ENCODE peak calls at places on chromosomes 12 and 14, in nine cellular contexts. D, S, F, P, B, U, V, M and Z are unnamed samples.

GRCh38 chr12:42094277-42094676 is 50.4 kb downstream of the GXYLT1 start:
- DNase-seq in V (no peak), M (no peak), D (peak; percentile 28), S (peak; percentile 72), B (no peak), U (no peak), F (peak; percentile 7), P (peak; percentile 29), Z (no peak)

GRCh38 chr12:119036878-119037493 is 55.6 kb downstream of the SRRM4 start:
- DNase-seq in U (peak; percentile 60), M (peak; percentile 7), B (no peak), D (no peak), F (no peak), P (peak; percentile 19), S (no peak), V (no peak), Z (peak; percentile 13)

GRCh38 chr12:15823360-15824128 is 34.4 kb upstream of the EPS8 start:
- DNase-seq in V (no peak), P (no peak), U (no peak), F (no peak), S (no peak), D (no peak), B (no peak), M (no peak), Z (peak; percentile 31)

GRCh38 chr14:105064721-105065143 is 498 bp downstream of the GPR132 start:
- DNase-seq in U (peak; percentile 44), F (peak; percentile 34), M (no peak), D (no peak), V (peak; percentile 68), B (no peak), P (peak; percentile 38), S (peak; percentile 69), Z (no peak)

GRCh38 chr14:93682459-93682858 is 105.8 kb downstream of the PRIMA1 start:
- DNase-seq in U (no peak), V (no peak), D (no peak), B (no peak), M (no peak), P (no peak), F (no peak), S (no peak), Z (no peak)

GRCh38 chr12:75699251-75699650 is 187.8 kb upstream of the KRR1 start:
- DNase-seq in F (no peak), M (no peak), P (no peak), U (no peak), S (no peak), B (no peak), D (no peak), V (no peak), Z (no peak)

GRCh38 chr12:103441437-103442186 is 54.2 kb downstream of the C12orf42 start:
- DNase-seq in S (no peak), F (peak; percentile 2), B (no peak), M (no peak), V (no peak), D (no peak), U (no peak), P (peak; percentile 10), Z (no peak)

GRCh38 chr12:24565300-24565699 is 383.6 kb downstream of the BCAT1 start:
- DNase-seq in F (no peak), S (no peak), U (no peak), P (no peak), D (peak; percentile 1), V (no peak), B (no peak), M (no peak), Z (no peak)

GRCh38 chr12:124509676-124510300 is 57.6 kb downstream of the NCOR2 start:
- DNase-seq in U (peak; percentile 79), F (no peak), D (peak; percentile 76), P (no peak), V (peak; percentile 85), M (no peak), S (peak; percentile 70), B (peak; percentile 84), Z (peak; percentile 81)

GRCh38 chr14:99758121-99758871 is 34.9 kb upstream of the EML1 start:
- DNase-seq in M (no peak), S (peak; percentile 96), V (peak; percentile 48), D (peak; percentile 89), B (no peak), F (no peak), U (no peak), P (no peak), Z (no peak)

GRCh38 chr12:8687846-8688601 is 9.8 kb upstream of the RIMKLB start:
- DNase-seq in P (peak; percentile 31), M (no peak), F (no peak), V (peak; percentile 84), D (peak; percentile 85), B (peak; percentile 58), S (peak; percentile 82), U (peak; percentile 77), Z (peak; percentile 25)

GRCh38 chr12:53052419-53053222 is 2.8 kb downstream of the TNS2 start:
- DNase-seq in D (peak; percentile 92), B (peak; percentile 93), V (peak; percentile 98), M (no peak), U (no peak), S (peak; percentile 85), F (no peak), P (peak; percentile 56), Z (peak; percentile 94)

GRCh38 chr12:53051058-53051880 is 1.4 kb downstream of the TNS2 start:
- DNase-seq in M (no peak), U (no peak), S (peak; percentile 70), D (peak; percentile 84), V (peak; percentile 96), F (no peak), B (peak; percentile 66), P (peak; percentile 33), Z (peak; percentile 69)

GRCh38 chr12:53053223-53054111 is 3.6 kb downstream of the TNS2 start:
- DNase-seq in B (peak; percentile 84), U (no peak), V (peak; percentile 89), M (no peak), P (peak; percentile 91), D (peak; percentile 53), S (no peak), F (peak; percentile 49), Z (peak; percentile 84)

GRCh38 chr12:53050426-53051057 is 677 bp downstream of the TNS2 start:
- DNase-seq in M (no peak), U (no peak), B (no peak), P (no peak), S (no peak), V (no peak), D (no peak), F (no peak), Z (no peak)

DNA sequence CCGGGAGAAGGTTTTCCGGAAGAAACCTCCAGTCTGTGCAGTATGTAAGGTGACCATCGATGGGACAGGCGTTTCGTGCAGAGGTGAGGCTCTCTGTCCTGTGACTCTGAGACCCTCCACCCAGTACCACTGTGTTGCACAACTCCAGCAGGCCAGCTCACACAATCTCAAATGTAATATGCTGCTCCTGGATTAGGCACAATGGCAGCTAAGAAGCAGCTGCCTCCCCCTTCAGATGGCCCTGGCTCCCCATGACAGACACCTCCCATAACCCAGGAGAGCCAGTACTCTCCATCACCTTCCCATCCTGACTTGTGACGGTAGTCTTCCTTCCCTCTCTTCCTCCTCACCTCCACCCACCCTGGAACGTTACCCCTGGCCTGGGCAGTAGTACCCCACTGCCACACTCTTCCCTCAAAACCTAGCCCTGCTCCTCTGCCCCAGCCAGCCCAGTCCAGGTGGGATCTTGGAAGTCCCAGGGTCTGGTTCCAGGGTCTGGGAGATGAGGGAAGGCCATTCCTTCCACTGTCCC is 2.1 kb downstream of the TNS2 start:
- DNase-seq in B (no peak), P (no peak), F (no peak), D (no peak), S (no peak), M (no peak), V (peak; percentile 69), U (no peak), Z (no peak)
- H3K4me1 ChIP-seq in B (peaks cover 49% of the 10 kb centered on the region), P (peaks cover 3% of the 10 kb centered on the region), F (peaks cover 10% of the 10 kb centered on the region), D (peaks cover 67% of the 10 kb centered on the region), S (peaks cover 48% of the 10 kb centered on the region), M (peaks cover 61% of the 10 kb centered on the region), V (peaks cover 9% of the 10 kb centered on the region), U (peaks cover 39% of the 10 kb centered on the region), Z (peaks cover 79% of the 10 kb centered on the region)

GRCh38 chr12:47753021-47754001 is 5.4 kb downstream of the RAPGEF3 start:
- DNase-seq in M (no peak), V (peak; percentile 97), D (no peak), U (peak; percentile 75), P (no peak), S (no peak), F (no peak), B (peak; percentile 91), Z (peak; percentile 85)
- H3K4me3 ChIP-seq in M (no peak overlapping the region), V (peak overlapping the region; percentile 12), D (no peak overlapping the region), U (no peak overlapping the region), P (no peak overlapping the region), S (no peak overlapping the region), F (no peak overlapping the region), B (no peak overlapping the region), Z (no peak overlapping the region)

GRCh38 chr14:92525318-92526095 is 11.9 kb downstream of the RIN3 start:
- DNase-seq in S (no peak), U (no peak), P (no peak), D (no peak), M (no peak), V (no peak), F (no peak), B (no peak), Z (no peak)
- H3K4me1 ChIP-seq in S (peaks cover 27% of the 10 kb centered on the region), U (no peaks in the 10 kb centered on the region), P (no peaks in the 10 kb centered on the region), D (no peaks in the 10 kb centered on the region), M (no peaks in the 10 kb centered on the region), V (no peaks in the 10 kb centered on the region), F (no peaks in the 10 kb centered on the region), B (no peaks in the 10 kb centered on the region), Z (no peaks in the 10 kb centered on the region)

GRCh38 chr12:50110127-50110761 is 1.8 kb upstream of the COX14 start:
- DNase-seq in S (no peak), F (no peak), P (peak; percentile 98), M (no peak), V (peak; percentile 94), B (no peak), U (no peak), D (no peak), Z (peak; percentile 52)

GRCh38 chr12:50111693-50112455 is at the start of gene COX14:
- DNase-seq in B (peak; percentile 99), U (peak; percentile 96), F (peak; percentile 99), S (peak; percentile 99), D (peak; percentile 100), M (peak; percentile 99), P (peak; percentile 100), V (peak; percentile 100), Z (peak; percentile 99)

GRCh38 chr12:50112456-50113218 is 601 bp downstream of the COX14 start:
- DNase-seq in S (no peak), V (no peak), P (peak; percentile 71), F (no peak), B (peak; percentile 22), D (no peak), U (peak; percentile 49), M (no peak), Z (no peak)

GRCh38 chr12:50111417-50111692 is 681 bp upstream of the COX14 start:
- DNase-seq in M (no peak), V (no peak), U (no peak), F (no peak), P (no peak), B (no peak), D (no peak), S (no peak), Z (no peak)

DNA sequence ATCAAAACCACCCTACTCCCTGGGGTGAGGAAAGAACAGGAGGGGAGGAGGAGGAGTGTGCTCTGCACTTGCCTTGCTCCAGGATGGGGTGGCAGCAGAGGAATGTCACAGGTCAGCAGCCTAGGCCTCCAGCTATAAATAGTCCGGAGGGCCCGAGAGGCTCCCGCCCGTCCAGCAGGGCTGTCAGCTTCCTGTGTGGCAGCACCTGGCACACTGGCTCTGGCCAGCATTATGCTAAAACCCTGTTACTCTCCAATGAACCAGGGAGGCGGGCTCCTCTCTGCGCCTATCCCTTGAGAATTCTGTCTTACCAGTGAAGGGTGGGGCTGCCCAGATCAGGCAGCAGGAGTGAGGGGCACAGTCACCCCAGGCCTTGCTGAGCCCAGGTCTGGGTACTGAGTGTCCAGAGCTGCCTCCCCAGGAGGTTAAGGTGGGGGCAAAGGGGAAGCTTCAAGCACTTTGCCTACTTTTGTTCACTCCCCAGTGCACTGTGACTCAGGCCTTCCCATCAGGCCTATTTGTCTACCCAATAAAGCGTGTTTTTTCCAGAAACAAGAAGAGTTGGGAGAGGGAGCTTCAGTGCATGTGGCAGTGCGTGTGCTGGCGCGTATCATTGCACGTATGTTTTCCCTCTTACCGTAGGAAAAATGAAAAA is 1.1 kb upstream of the COX14 start:
- DNase-seq in V (peak; percentile 93), M (no peak), B (peak; percentile 15), F (no peak), P (peak; percentile 74), S (peak; percentile 11), U (no peak), D (peak; percentile 25), Z (peak; percentile 78)
- H3K4me3 ChIP-seq in V (peak overlapping the region; percentile 41), M (peak overlapping the region; percentile 40), B (no peak overlapping the region), F (peak overlapping the region; percentile 48), P (no peak overlapping the region), S (no peak overlapping the region), U (peak overlapping the region; percentile 59), D (peak overlapping the region; percentile 52), Z (no peak overlapping the region)